ENCODE peak calls at places on chromosome 13, in ten cellular contexts. H is EL; F is stimulated activated CD8-positive, alpha-beta memory T cell treated with anti-CD3 and anti-CD28 coated beads, Interleukin-4, amount 100 ng/mL, for 1 hour; Q is AG08396; I is HTR-8/SVneo; J is tibial nerve; B is mucosa of descending colon; G is EH; P is progenitor cell of endocrine pancreas; R is BE2C. O is an unnamed sample.

GRCh38 chr13:34124912-34125311 is 307.0 kb downstream of the RFC3 start:
- DNase-seq in H (no peak), F (no peak), Q (no peak), I (no peak), J (no peak), B (no peak), G (no peak), P (no peak), R (no peak), O (no peak)

GRCh38 chr13:99542788-99543406 is 41.6 kb downstream of the TM9SF2 start:
- DNase-seq in H (no peak), F (no peak), Q (no peak), I (no peak), J (no peak), B (no peak), G (no peak), P (no peak), R (no peak), O (no peak)

GRCh38 chr13:32264407-32264806 is 50.8 kb downstream of the ZAR1L start:
- DNase-seq in H (peak; percentile 24), F (no peak), Q (no peak), I (no peak), J (peak; percentile 21), B (no peak), G (peak; percentile 55), P (no peak), R (no peak), O (no peak)

GRCh38 chr13:49517461-49517860 is 21.7 kb downstream of the PHF11 start:
- DNase-seq in H (no peak), F (no peak), Q (no peak), I (peak; percentile 10), J (no peak), B (no peak), G (peak; percentile 34), P (no peak), R (peak; percentile 50), O (no peak)

GRCh38 chr13:78054152-78054551 is 135.5 kb upstream of the EDNRB start:
- DNase-seq in H (no peak), F (no peak), Q (no peak), I (no peak), J (no peak), B (no peak), G (no peak), P (no peak), R (no peak), O (no peak)

GRCh38 chr13:63305641-63306133 is 1890.0 kb upstream of the PCDH20 start:
- DNase-seq in H (no peak), F (no peak), Q (no peak), I (no peak), J (no peak), B (no peak), G (no peak), P (no peak), R (no peak), O (no peak)

GRCh38 chr13:30796132-30796832 is 60.9 kb downstream of the ALOX5AP start:
- DNase-seq in H (peak; percentile 88), F (no peak), Q (peak; percentile 47), I (peak; percentile 43), J (no peak), B (no peak), G (peak; percentile 85), P (no peak), R (no peak), O (no peak)

GRCh38 chr13:89857502-89857901 is 1490.0 kb upstream of the MIR17HG start:
- DNase-seq in H (no peak), F (no peak), Q (no peak), I (no peak), J (no peak), B (no peak), G (no peak), P (no peak), R (no peak), O (no peak)

GRCh38 chr13:93249259-93249917 is 22.8 kb downstream of the GPC6 start:
- DNase-seq in H (peak; percentile 87), F (no peak), Q (no peak), I (peak; percentile 27), J (no peak), B (no peak), G (peak; percentile 89), P (no peak), R (no peak), O (no peak)

GRCh38 chr13:98222816-98223215 is 45.7 kb upstream of the RNF113B start:
- DNase-seq in H (no peak), F (no peak), Q (no peak), I (no peak), J (no peak), B (no peak), G (no peak), P (no peak), R (no peak), O (no peak)

O was measured in NCI-H524.